ENCODE peak calls at places on chromosomes 11 and 22, in four cellular contexts. E is NCI-H1417; C is T-cell; G is activated CD4-positive, alpha-beta T cell treated with anti-CD3 and anti-CD28 coated beads, Interleukin-2, amount 10 ng/mL, durations not matched to agents 7 days and 5 days. T is an unnamed sample.

GRCh38 chr11:114083256-114084252 is 24.0 kb downstream of the ZBTB16 start:
- DNase-seq in E (no peak), C (no peak), G (no peak), T (no peak)

GRCh38 chr11:76978818-76979217 is 55.4 kb upstream of the B3GNT6 start:
- DNase-seq in E (no peak), C (no peak), G (no peak), T (no peak)

GRCh38 chr11:65625628-65626342 is 10.2 kb downstream of the PCNX3 start:
- DNase-seq in E (peak), C (peak), G (peak), T (no peak)

GRCh38 chr11:78474451-78474850 is 56.8 kb upstream of the GAB2 start:
- DNase-seq in E (no peak), C (no peak), G (no peak), T (no peak)

GRCh38 chr22:42396621-42397331 is 35.4 kb downstream of the NFAM1 start:
- DNase-seq in E (no peak), C (no peak), G (no peak), T (no peak)

GRCh38 chr11:26420331-26420730 is 88.4 kb downstream of the ANO3 start:
- DNase-seq in E (no peak), C (no peak), G (no peak), T (no peak)

GRCh38 chr11:57380975-57381374 is at the start of gene PRG3:
- DNase-seq in E (no peak), C (no peak), G (no peak), T (no peak)

GRCh38 chr22:40746428-40747220 is 67.3 kb downstream of the MCHR1 start:
- DNase-seq in E (no peak), C (no peak), G (no peak), T (no peak)

GRCh38 chr22:27637604-27638003 is 164.0 kb downstream of the MN1 start:
- DNase-seq in E (no peak), C (no peak), G (no peak), T (no peak)

GRCh38 chr11:18171377-18172000 is 1.1 kb upstream of the MRGPRX4 start:
- DNase-seq in E (peak), C (no peak), G (no peak), T (no peak)

GRCh38 chr11:1193326-1194230 is 29.3 kb upstream of the MUC5B start:
- DNase-seq in E (no peak), C (no peak), G (no peak), T (no peak)

GRCh38 chr22:40758390-40758789 is 60.8 kb downstream of the SLC25A17 start:
- DNase-seq in E (no peak), C (no peak), G (no peak), T (no peak)

GRCh38 chr11:119975561-119976152 is 162.3 kb downstream of the TRIM29 start:
- DNase-seq in E (peak), C (no peak), G (no peak), T (no peak)

GRCh38 chr11:57460017-57460755 is at the start of gene RTN4RL2:
- DNase-seq in E (peak), C (no peak), G (peak), T (no peak)

GRCh38 chr11:108733479-108734116 is 68.7 kb downstream of the DDX10 start:
- DNase-seq in E (no peak), C (no peak), G (peak), T (no peak)

GRCh38 chr11:7924526-7924925 is 6.5 kb downstream of the OR10A6 start:
- DNase-seq in E (no peak), C (no peak), G (no peak), T (no peak)

GRCh38 chr11:107651672-107652071 is 60.2 kb downstream of the SLN start:
- DNase-seq in E (no peak), C (no peak), G (no peak), T (no peak)

GRCh38 chr22:17858033-17858432 is 83.8 kb upstream of the BID start:
- DNase-seq in E (no peak), C (no peak), G (no peak), T (no peak)

GRCh38 chr11:34427171-34427805 is 11.4 kb upstream of the CAT start:
- DNase-seq in E (no peak), C (no peak), G (no peak), T (no peak)

GRCh38 chr11:134243913-134244312 is 9.2 kb downstream of the THYN1 start:
- DNase-seq in E (no peak), C (no peak), G (no peak), T (no peak)

GRCh38 chr22:23847991-23848864 is 9.4 kb upstream of the DERL3 start:
- DNase-seq in E (no peak), C (no peak), G (no peak), T (no peak)

GRCh38 chr22:46250035-46250782 is at the start of gene CDPF1:
- DNase-seq in E (peak), C (peak), G (peak), T (no peak)

GRCh38 chr11:581342-581741 is 5.1 kb downstream of the PHRF1 start:
- DNase-seq in E (no peak), C (no peak), G (no peak), T (no peak)

GRCh38 chr11:66327171-66328035 is 8.8 kb downstream of the RIN1 start:
- DNase-seq in E (no peak), C (no peak), G (no peak), T (no peak)

GRCh38 chr22:20582520-20583361 is 75.3 kb downstream of the MED15 start:
- DNase-seq in E (no peak), C (no peak), G (no peak), T (no peak)

GRCh38 chr11:16909375-16910035 is 104.7 kb downstream of the PLEKHA7 start:
- DNase-seq in E (no peak), C (no peak), G (no peak), T (no peak)

GRCh38 chr11:12293486-12293885 is 83.9 kb upstream of the PARVA start:
- DNase-seq in E (no peak), C (no peak), G (no peak), T (no peak)

GRCh38 chr11:118435233-118435892 is 929 bp upstream of the KMT2A start:
- DNase-seq in E (peak), C (peak), G (peak), T (peak)

GRCh38 chr11:10878408-10879214 is 20.8 kb upstream of the ZBED5 start:
- DNase-seq in E (peak), C (no peak), G (peak), T (no peak)

GRCh38 chr11:84691830-84692229 is 935.3 kb downstream of the DLG2 start:
- DNase-seq in E (no peak), C (no peak), G (no peak), T (peak)